ENCODE peak calls at places on chromosomes 13 and 19, in four cellular contexts. R, K, P and X are unnamed samples.

GRCh38 chr19:11405846-11406643 is 13.1 kb downstream of the RGL3 start:
- DNase-seq in R (no peak), K (no peak), P (no peak), X (no peak)

GRCh38 chr19:18438331-18439024 is 545 bp upstream of the ISYNA1 start:
- DNase-seq in R (no peak), K (peak; percentile 69), P (no peak), X (no peak)

GRCh38 chr19:42166336-42166735 is 34.1 kb upstream of the POU2F2 start:
- DNase-seq in R (no peak), K (peak; percentile 28), P (no peak), X (no peak)

GRCh38 chr19:57068921-57069697 is 50.7 kb upstream of the USP29 start:
- DNase-seq in R (no peak), K (no peak), P (no peak), X (no peak)

GRCh38 chr19:1865172-1866010 is 2.0 kb upstream of the KLF16 start:
- DNase-seq in R (no peak), K (no peak), P (no peak), X (no peak)

GRCh38 chr19:52786078-52786463 is 520 bp downstream of the ZNF600 start:
- DNase-seq in R (no peak), K (peak; percentile 28), P (no peak), X (no peak)

GRCh38 chr19:6062961-6063575 is 47.2 kb downstream of the RFX2 start:
- DNase-seq in R (no peak), K (no peak), P (no peak), X (no peak)

GRCh38 chr19:49188626-49189200 is 31.1 kb downstream of the TRPM4 start:
- DNase-seq in R (no peak), K (no peak), P (no peak), X (no peak)

GRCh38 chr13:37326319-37326718 is 220.9 kb upstream of the CSNK1A1L start:
- DNase-seq in R (no peak), K (no peak), P (no peak), X (no peak)

GRCh38 chr19:15072930-15073647 is 8.9 kb upstream of the OR1I1 start:
- DNase-seq in R (no peak), K (peak; percentile 61), P (no peak), X (no peak)

GRCh38 chr13:26561636-26562537 is 4.4 kb downstream of the WASF3 start:
- DNase-seq in R (no peak), K (peak; percentile 11), P (no peak), X (no peak)